ENCODE peak calls at places on chromosomes 6 and 20, in four cellular contexts. M, T, G and H are unnamed samples.
A peak's percentile ranks its signal among the peaks of the same experiment; 100 is the strongest.

GRCh38 chr20:25437153-25437581 is 29.7 kb downstream of the GINS1 start:
- DNase-seq in M (no peak), T (no peak), G (no peak), H (peak; percentile 47)

GRCh38 chr6:85465762-85466161 is 15.9 kb downstream of the NT5E start:
- DNase-seq in M (no peak), T (no peak), G (no peak), H (no peak)

GRCh38 chr20:45963059-45964011 is 8.7 kb downstream of the ZNF335 start:
- DNase-seq in M (no peak), T (peak; percentile 82), G (peak; percentile 64), H (no peak)

GRCh38 chr6:37171141-37171969 is 1.4 kb downstream of the PIM1 start:
- DNase-seq in M (no peak), T (no peak), G (peak; percentile 73), H (peak; percentile 35)

GRCh38 chr20:41173791-41174341 is 36.5 kb downstream of the PLCG1 start:
- DNase-seq in M (no peak), T (no peak), G (no peak), H (no peak)

GRCh38 chr6:168916576-168917207 is 337.0 kb downstream of the THBS2 start:
- DNase-seq in M (no peak), T (no peak), G (no peak), H (no peak)

GRCh38 chr6:31680226-31680840 is 534 bp downstream of the LY6G5C start:
- DNase-seq in M (no peak), T (no peak), G (no peak), H (no peak)

GRCh38 chr6:141395443-141396008 is 737.2 kb upstream of the GJE1 start:
- DNase-seq in M (no peak), T (no peak), G (no peak), H (no peak)

GRCh38 chr6:74343804-74344203 is 647.8 kb downstream of the CD109 start:
- DNase-seq in M (no peak), T (peak; percentile 4), G (no peak), H (no peak)

GRCh38 chr6:7727951-7728854 is 2.3 kb downstream of the BMP6 start:
- DNase-seq in M (no peak), T (no peak), G (no peak), H (peak; percentile 43)

GRCh38 chr6:105568751-105569150 is 165.9 kb upstream of the PREP start:
- DNase-seq in M (no peak), T (no peak), G (no peak), H (no peak)

GRCh38 chr6:109260126-109260525 is 122.1 kb downstream of the CD164 start:
- DNase-seq in M (no peak), T (no peak), G (no peak), H (no peak)

GRCh38 chr6:147223751-147224150 is 19.5 kb downstream of the STXBP5 start:
- DNase-seq in M (no peak), T (no peak), G (no peak), H (no peak)

GRCh38 chr6:15014958-15015357 is 230.9 kb upstream of the JARID2 start:
- DNase-seq in M (no peak), T (no peak), G (no peak), H (no peak)

DNA sequence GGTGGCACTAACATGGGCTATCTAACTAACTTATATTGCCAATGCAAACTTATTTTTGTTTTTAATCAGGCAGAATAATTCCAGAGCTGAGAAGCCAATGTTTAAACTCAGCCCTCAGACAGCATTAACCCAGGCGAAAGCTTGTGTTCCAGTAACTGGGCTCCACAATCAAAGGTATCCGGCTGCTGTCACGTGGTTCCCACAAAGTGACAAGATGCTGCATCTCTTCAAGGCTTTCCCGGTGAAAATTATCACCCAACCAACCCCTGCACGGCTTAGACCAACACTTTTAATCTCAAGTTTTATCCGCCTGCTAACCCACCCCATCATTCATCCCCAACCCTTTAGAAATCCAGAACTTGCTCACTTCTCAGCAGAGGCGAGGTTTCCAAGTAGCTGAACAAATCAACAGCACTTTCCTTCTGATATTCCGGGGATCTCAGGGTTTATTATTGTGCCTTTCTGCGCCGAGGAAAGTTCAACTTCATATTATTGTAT is 874 bp downstream of the MTCL3 start:
- DNase-seq in M (no peak), T (no peak), G (no peak), H (no peak)
- TF ChIP-seq NR2C2 in M (no peak), T (no peak), G (no peak), H (no peak)

GRCh38 chr6:138036111-138036510 is 71.1 kb downstream of the PERP start:
- DNase-seq in M (no peak), T (no peak), G (peak; percentile 8), H (peak; percentile 17)
- TF ChIP-seq NR2C2 in M (no peak), T (no peak), G (no peak), H (no peak)

DNA sequence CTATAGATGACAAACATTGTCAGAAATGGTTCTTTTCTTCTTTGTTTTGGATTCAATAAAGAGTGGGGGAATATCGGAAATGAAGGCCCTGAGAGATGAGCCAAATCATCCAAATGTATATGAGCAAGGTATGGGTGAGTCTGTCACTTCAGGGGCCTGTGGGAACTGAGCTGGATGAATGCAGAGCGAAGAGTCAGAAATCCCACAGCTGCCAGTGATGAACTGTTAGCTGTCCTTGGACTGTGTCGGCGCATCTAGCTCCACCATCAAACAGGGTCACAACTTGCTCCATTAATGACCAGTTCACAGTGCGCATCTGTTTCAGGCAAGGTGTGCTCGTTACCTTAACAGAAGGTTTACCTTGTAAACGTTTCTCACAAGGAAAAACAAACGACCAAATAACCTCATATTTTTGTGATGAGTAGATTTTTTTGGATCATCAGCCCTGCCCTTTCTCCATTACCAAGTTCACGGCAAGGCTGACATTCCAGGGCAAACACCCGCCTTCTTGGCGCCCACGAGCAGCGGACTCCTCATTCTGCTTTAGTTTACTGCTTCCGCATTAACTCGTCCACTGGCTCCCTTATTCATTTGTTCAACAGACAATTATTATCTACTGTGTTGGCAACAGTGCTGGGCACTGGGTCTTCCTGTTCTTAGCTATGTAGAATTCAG is 15.0 kb upstream of the CCN6 start:
- DNase-seq in M (no peak), T (no peak), G (no peak), H (no peak)
- TF ChIP-seq NR2C2 in M (no peak), T (no peak), G (no peak), H (no peak)

DNA sequence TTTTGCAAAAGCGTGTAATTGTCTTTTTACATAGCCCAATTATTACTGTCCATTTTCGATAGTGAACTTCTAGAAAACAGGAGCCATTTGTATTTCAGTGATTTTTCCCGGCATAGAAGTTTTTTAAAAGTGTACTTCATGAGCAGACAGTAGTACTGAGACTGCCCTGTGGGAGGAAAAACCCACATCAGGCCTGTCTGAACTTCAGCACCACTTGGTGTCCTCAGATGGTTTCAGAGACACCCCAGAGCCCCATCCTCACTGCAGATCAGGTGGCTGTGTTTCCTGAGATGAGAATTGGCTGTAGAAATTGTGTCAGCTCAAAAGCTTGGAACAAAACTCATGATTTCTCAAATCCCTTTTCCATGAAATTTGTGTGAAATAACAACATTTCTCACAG is 110.1 kb upstream of the RIN2 start:
- DNase-seq in M (no peak), T (no peak), G (no peak), H (no peak)
- TF ChIP-seq NR2C2 in M (no peak), T (no peak), G (no peak), H (no peak)

DNA sequence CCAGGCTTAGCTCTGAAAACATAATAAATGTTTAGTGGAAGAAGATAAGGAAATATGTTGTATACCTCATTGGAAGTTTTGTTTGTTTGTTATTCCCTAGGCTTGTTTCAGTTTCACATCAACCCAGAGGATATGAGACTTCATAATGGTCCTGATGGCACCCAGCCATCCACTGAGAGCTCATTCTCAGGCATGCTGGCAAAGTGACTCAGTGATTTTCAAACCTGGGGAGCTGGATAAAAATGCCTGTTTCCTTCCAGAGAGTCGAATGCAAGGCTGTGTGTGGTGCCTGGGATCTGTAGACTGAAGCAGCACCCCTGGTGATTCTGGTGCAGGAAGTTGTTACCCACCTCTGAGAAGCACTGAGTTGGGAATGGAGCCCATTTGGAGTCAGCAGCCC is 205.1 kb downstream of the FARS2 start:
- DNase-seq in M (no peak), T (no peak), G (peak; percentile 33), H (no peak)
- TF ChIP-seq NR2C2 in M (no peak), T (no peak), G (no peak), H (no peak)

DNA sequence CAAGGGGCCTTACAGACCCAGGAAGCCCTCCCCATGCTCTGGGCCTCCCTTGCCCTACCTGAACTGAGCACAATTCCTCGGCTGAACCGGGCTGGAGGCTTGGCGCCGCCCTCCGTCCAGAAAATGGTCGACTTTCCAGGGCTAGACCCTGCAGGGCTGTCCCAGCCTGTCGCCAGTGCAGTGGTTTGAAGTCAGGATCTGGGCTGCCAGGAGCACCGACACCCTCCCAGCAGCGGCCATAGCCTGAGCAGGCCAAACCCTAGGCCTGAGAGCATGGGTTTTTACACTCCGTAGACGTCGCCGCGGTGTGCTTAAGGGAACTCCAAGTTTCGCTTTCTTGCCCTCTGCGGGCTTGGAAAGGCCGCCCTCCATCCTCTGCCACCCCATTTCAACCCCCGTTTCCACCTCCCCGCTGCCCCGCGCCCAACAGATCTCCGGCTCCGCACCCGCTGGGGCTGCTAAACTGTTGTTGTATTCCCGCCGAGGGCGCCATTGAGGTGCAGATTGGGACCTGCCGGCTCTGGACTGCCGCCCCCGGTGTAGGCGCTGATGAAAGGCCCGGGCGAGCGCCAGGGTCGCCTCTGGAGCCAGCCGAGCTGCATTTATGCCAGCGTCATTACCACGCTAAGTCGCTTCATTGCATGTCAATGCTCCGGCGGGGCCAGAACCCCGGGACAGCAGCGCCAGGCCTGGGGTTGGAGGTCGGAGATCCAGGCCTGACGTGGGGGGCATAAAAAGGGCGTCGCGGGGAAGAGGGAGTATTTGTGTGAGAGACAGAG is 2.2 kb upstream of the TFAP2A start:
- DNase-seq in M (no peak), T (no peak), G (no peak), H (peak; percentile 84)
- TF ChIP-seq NR2C2 in M (no peak), T (no peak), G (no peak), H (no peak)

DNA sequence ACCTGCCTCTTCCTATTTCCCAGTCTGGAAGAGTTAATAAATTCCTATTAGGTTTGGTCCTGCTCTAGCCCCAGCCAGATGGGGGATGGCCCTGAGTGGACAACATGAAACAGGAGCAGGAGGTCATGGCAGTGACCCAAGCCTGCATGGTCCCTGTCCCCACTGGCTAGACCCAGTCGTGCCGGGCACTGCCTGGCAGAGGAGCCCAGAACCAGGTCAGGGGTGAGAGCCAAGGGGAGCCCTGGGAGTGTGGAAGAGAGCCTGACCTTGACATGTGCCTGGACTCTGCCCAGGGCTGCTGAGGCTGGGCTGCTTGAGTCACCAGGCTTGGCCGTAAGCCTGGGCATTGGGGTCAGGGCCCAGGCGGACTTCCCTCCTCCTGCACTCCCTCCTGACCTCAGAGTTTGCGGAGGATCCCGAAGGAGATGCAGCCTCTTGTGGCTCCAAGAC is 3.6 kb downstream of the AVP start:
- DNase-seq in M (no peak), T (no peak), G (no peak), H (no peak)
- TF ChIP-seq NR2C2 in M (no peak), T (no peak), G (no peak), H (no peak)